ENCODE peak calls at places on chromosomes 2 and 18, in five cellular contexts. Q, C, E, O and N are unnamed samples.
A peak's percentile ranks its signal among the peaks of the same experiment; 100 is the strongest.

GRCh38 chr18:42330296-42330695 is 375.3 kb downstream of the PIK3C3 start:
- DNase-seq in O (no peak), E (no peak), C (peak; percentile 49), Q (no peak), N (no peak)

GRCh38 chr2:3662239-3662638 is 4.2 kb downstream of the ALLC start:
- DNase-seq in Q (peak; percentile 8), C (peak; percentile 98), O (no peak), E (no peak), N (no peak)

GRCh38 chr2:186702499-186702898 is 8.6 kb downstream of the FAM171B start:
- DNase-seq in C (no peak), E (no peak), Q (no peak), O (no peak), N (no peak)

GRCh38 chr18:25310045-25310444 is 41.9 kb downstream of the ZNF521 start:
- DNase-seq in E (peak; percentile 80), O (no peak), C (peak; percentile 34), Q (no peak), N (no peak)

GRCh38 chr18:38698108-38698507 is 1132.5 kb upstream of the CELF4 start:
- DNase-seq in Q (peak; percentile 39), E (no peak), O (no peak), C (peak; percentile 5), N (no peak)

GRCh38 chr2:28751956-28752607 is 452 bp downstream of the PPP1CB start:
- DNase-seq in E (no peak), Q (no peak), C (peak; percentile 29), O (peak; percentile 80), N (no peak)

GRCh38 chr18:41767960-41768359 is 187.1 kb upstream of the PIK3C3 start:
- DNase-seq in O (no peak), C (peak; percentile 63), Q (no peak), E (peak; percentile 48), N (no peak)

GRCh38 chr2:233992481-233993217 is 57.9 kb upstream of the SPP2 start:
- DNase-seq in O (peak; percentile 1), E (no peak), C (no peak), Q (no peak), N (no peak)

GRCh38 chr2:220985561-220985960 is 586.5 kb downstream of the EPHA4 start:
- DNase-seq in O (no peak), E (no peak), C (no peak), Q (no peak), N (no peak)

GRCh38 chr2:217703102-217703501 is 299.7 kb downstream of the TNS1 start:
- DNase-seq in C (no peak), O (no peak), E (no peak), Q (no peak), N (no peak)

GRCh38 chr2:164737612-164738081 is 104.0 kb downstream of the COBLL1 start:
- DNase-seq in O (peak; percentile 55), C (peak; percentile 90), E (peak; percentile 52), Q (peak; percentile 77), N (peak; percentile 67)

GRCh38 chr18:26543368-26543767 is 5.0 kb downstream of the KCTD1 start:
- DNase-seq in C (no peak), E (no peak), Q (no peak), O (no peak), N (no peak)

GRCh38 chr2:109254174-109254904 is 125.3 kb downstream of the SH3RF3 start:
- DNase-seq in E (no peak), O (no peak), Q (no peak), C (no peak), N (no peak)
- H3K79me1 ChIP-seq in E (peaks cover 34% of the 10 kb centered on the region), O (no peaks in the 10 kb centered on the region), Q (no peaks in the 10 kb centered on the region), C (no peaks in the 10 kb centered on the region), N (no peaks in the 10 kb centered on the region)

GRCh38 chr2:240441993-240442411 is 6.5 kb downstream of the GPC1 start:
- DNase-seq in O (no peak), E (no peak), Q (no peak), C (no peak), N (no peak)
- H3K79me1 ChIP-seq in O (peaks cover 5% of the 10 kb centered on the region), E (peaks cover 12% of the 10 kb centered on the region), Q (no peaks in the 10 kb centered on the region), C (no peaks in the 10 kb centered on the region), N (peaks cover 63% of the 10 kb centered on the region)

DNA sequence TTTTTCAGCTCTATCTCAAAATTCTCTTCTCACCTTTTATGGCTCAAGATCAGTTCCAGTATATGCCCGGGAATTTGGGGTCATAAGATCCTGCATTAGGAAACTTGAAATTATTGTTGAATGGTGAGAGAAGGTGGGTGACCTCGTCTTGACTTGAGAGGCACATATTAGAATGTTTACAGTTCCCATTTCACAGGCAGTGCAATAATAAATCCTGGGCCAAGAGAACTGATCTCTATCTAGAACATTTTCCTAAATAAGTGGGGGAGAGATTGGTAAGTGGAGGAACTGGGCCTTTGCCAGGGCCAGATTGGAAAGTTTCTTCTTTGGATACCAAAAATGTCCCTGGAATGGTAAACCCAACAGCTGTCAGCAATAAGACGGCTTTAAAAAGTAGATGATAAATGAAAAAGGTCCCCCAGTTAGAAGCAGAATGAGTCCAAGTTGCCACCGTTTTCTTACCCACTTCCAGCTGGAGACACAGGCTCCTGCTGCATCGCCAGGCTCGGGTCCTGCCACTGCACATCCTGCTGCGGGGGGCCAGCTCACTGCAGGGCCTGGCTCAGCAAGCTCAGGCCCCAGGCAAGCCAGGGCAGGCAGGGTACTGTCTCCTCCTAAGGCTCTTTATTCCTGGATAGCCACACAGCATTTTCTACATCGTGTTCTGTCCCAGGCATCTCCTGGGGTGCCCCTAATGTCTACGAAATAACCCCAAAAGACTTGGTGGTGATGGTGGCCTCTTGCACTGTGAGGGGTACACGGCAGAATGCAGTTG is 126.4 kb upstream of the EPAS1 start:
- DNase-seq in C (no peak), E (no peak), Q (no peak), O (no peak), N (no peak)
- H3K79me1 ChIP-seq in C (no peaks in the 10 kb centered on the region), E (no peaks in the 10 kb centered on the region), Q (no peaks in the 10 kb centered on the region), O (no peaks in the 10 kb centered on the region), N (no peaks in the 10 kb centered on the region)

DNA sequence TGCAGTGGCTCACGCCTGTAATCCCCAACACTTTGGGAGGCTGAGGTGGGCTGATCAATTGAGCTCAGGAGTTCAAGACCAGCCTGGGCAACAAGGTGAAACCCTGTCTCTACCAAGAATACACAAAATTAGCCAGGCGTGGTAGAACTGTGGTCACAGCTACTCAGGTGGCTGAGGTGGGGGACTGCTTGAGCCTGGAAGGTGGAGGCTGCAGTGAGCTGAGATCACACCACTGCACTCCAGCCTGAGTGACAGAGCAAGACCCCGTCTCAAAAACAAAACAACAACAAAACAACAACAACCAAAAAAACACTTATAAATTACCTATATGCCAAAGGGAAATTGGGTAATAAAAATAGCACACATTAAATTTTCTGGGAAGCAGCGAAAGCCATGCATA is 141.6 kb downstream of the HDAC4 start:
- DNase-seq in Q (no peak), E (no peak), C (no peak), O (no peak), N (no peak)
- H3K79me1 ChIP-seq in Q (peaks cover 12% of the 10 kb centered on the region), E (peaks cover 38% of the 10 kb centered on the region), C (peaks cover 14% of the 10 kb centered on the region), O (peaks cover 16% of the 10 kb centered on the region), N (peaks cover 14% of the 10 kb centered on the region)

DNA sequence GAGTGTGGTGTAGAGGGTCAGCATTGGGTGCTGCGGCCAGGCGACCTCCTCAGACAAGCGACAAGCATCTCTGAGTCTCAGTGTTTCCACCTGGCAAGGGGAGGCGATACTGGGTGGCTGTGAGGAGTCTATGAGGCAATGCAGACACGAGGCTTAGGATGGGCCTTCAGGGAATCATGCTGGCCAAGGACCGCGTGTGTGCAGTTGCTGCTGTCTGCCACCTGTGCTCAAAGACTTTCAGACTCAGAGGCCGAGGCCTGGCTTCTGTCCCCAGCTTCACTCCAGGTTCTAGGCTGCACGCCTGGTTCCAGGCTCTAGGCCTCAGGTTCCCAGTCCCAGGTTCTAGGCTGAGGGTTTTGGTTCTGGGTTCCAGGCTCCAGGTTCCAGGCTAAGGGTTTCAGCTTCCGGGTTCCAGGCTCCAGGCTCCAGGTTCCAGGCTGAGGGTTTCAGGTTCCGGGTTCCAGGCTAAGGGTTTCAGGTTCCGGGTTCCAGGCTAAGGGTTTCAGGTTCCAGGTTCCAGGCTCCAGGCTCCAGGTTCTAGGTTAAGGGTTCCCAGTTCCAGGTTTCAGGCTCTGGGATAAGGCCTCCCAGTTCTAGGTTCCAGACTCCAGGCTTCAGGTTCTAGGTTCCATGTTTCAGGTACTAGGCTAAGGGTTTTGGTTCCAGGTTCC is 14.8 kb downstream of the LRRFIP1 start:
- DNase-seq in Q (no peak), E (no peak), C (peak; percentile 35), O (peak; percentile 49), N (no peak)
- H3K79me1 ChIP-seq in Q (peaks cover 2% of the 10 kb centered on the region), E (peaks cover 52% of the 10 kb centered on the region), C (peaks cover 39% of the 10 kb centered on the region), O (peaks cover 3% of the 10 kb centered on the region), N (peaks cover 1% of the 10 kb centered on the region)

GRCh38 chr18:69684789-69685188 is 262.9 kb downstream of the CD226 start:
- DNase-seq in Q (no peak), C (no peak), O (no peak), E (no peak), N (no peak)

GRCh38 chr18:69674921-69675405 is 272.7 kb downstream of the CD226 start:
- DNase-seq in C (no peak), E (no peak), Q (no peak), O (no peak), N (no peak)

GRCh38 chr18:69677595-69677994 is 270.1 kb downstream of the CD226 start:
- DNase-seq in E (no peak), C (no peak), Q (no peak), O (no peak), N (no peak)

GRCh38 chr18:69674292-69674877 is 273.3 kb downstream of the CD226 start:
- DNase-seq in E (peak; percentile 0), C (no peak), Q (no peak), O (no peak), N (no peak)

GRCh38 chr18:69680128-69680527 is 267.5 kb downstream of the CD226 start:
- DNase-seq in C (peak; percentile 14), Q (no peak), O (no peak), E (no peak), N (no peak)
- H3K79me1 ChIP-seq in C (no peaks in the 10 kb centered on the region), Q (no peaks in the 10 kb centered on the region), O (no peaks in the 10 kb centered on the region), E (no peaks in the 10 kb centered on the region), N (no peaks in the 10 kb centered on the region)